ENCODE peak calls at places on chromosomes 2 and 18, in seven cellular contexts. K, H, E, O, Z, S and L are unnamed samples.

GRCh38 chr2:73020306-73020656 is 51.2 kb downstream of the SFXN5 start:
- DNase-seq in K (no peak), H (no peak), E (no peak), O (no peak), Z (no peak), S (no peak), L (no peak)

GRCh38 chr2:118911166-118911565 is 30.8 kb upstream of the MARCO start:
- DNase-seq in K (no peak), H (no peak), E (no peak), O (no peak), Z (no peak), S (no peak), L (no peak)

GRCh38 chr2:195498176-195498575 is 158.8 kb upstream of the SLC39A10 start:
- DNase-seq in K (no peak), H (peak), E (peak), O (no peak), Z (no peak), S (peak), L (no peak)

GRCh38 chr2:42971947-42972736 is 179.8 kb upstream of the HAAO start:
- DNase-seq in K (no peak), H (no peak), E (peak), O (no peak), Z (no peak), S (no peak), L (no peak)

GRCh38 chr2:240648155-240648649 is 22.9 kb downstream of the GPR35 start:
- DNase-seq in K (no peak), H (no peak), E (no peak), O (no peak), Z (peak), S (no peak), L (no peak)

GRCh38 chr2:152098033-152098797 is 629 bp downstream of the CACNB4 start:
- DNase-seq in K (no peak), H (peak), E (peak), O (no peak), Z (peak), S (peak), L (no peak)

GRCh38 chr2:38535404-38535744 is 67.4 kb downstream of the HNRNPLL start:
- DNase-seq in K (no peak), H (no peak), E (no peak), O (no peak), Z (no peak), S (no peak), L (no peak)

GRCh38 chr18:24271381-24272331 is 126.0 kb downstream of the OSBPL1A start:
- DNase-seq in K (peak), H (peak), E (peak), O (peak), Z (peak), S (peak), L (peak)

GRCh38 chr2:128408349-128409305 is 90.0 kb upstream of the HS6ST1 start:
- DNase-seq in K (no peak), H (no peak), E (peak), O (peak), Z (peak), S (no peak), L (no peak)

GRCh38 chr2:226683196-226683595 is 116.4 kb downstream of the IRS1 start:
- DNase-seq in K (peak), H (no peak), E (peak), O (no peak), Z (no peak), S (no peak), L (no peak)

GRCh38 chr18:79863161-79863945 is 65.6 kb downstream of the KCNG2 start:
- DNase-seq in K (no peak), H (no peak), E (no peak), O (no peak), Z (peak), S (no peak), L (no peak)

GRCh38 chr2:149017116-149017985 is 21.1 kb upstream of the LYPD6B start:
- DNase-seq in K (peak), H (peak), E (peak), O (peak), Z (peak), S (peak), L (peak)

GRCh38 chr2:159090514-159091201 is 122.2 kb downstream of the TANC1 start:
- DNase-seq in K (no peak), H (no peak), E (peak), O (no peak), Z (no peak), S (peak), L (no peak)

GRCh38 chr2:47725808-47726207 is 57.1 kb upstream of the MSH6 start:
- DNase-seq in K (no peak), H (no peak), E (no peak), O (no peak), Z (no peak), S (no peak), L (no peak)

GRCh38 chr2:179340678-179341077 is 76.0 kb upstream of the SESTD1 start:
- DNase-seq in K (no peak), H (peak), E (peak), O (peak), Z (no peak), S (no peak), L (no peak)

GRCh38 chr2:221629478-221629877 is 57.4 kb upstream of the EPHA4 start:
- DNase-seq in K (peak), H (peak), E (peak), O (peak), Z (no peak), S (no peak), L (no peak)

GRCh38 chr2:120758181-120759048 is 22.7 kb downstream of the GLI2 start:
- DNase-seq in K (no peak), H (no peak), E (peak), O (no peak), Z (peak), S (no peak), L (no peak)

GRCh38 chr2:238728322-238729260 is 119.3 kb upstream of the TWIST2 start:
- DNase-seq in K (no peak), H (no peak), E (peak), O (peak), Z (no peak), S (no peak), L (peak)

GRCh38 chr18:49473721-49474120 is 13.3 kb upstream of the DYM start:
- DNase-seq in K (no peak), H (no peak), E (no peak), O (no peak), Z (no peak), S (no peak), L (no peak)

GRCh38 chr2:75403991-75404428 is 156.7 kb downstream of the EVA1A start:
- DNase-seq in K (peak), H (peak), E (peak), O (peak), Z (no peak), S (peak), L (no peak)

GRCh38 chr2:149278146-149278878 is 52.1 kb upstream of the LYPD6 start:
- DNase-seq in K (no peak), H (no peak), E (peak), O (no peak), Z (no peak), S (no peak), L (no peak)

GRCh38 chr2:96596596-96596995 is 41.5 kb downstream of the KANSL3 start:
- DNase-seq in K (no peak), H (no peak), E (no peak), O (no peak), Z (no peak), S (no peak), L (no peak)

GRCh38 chr2:14530506-14530905 is 102.0 kb upstream of the LRATD1 start:
- DNase-seq in K (no peak), H (no peak), E (peak), O (peak), Z (no peak), S (no peak), L (no peak)

GRCh38 chr18:28834889-28835288 is 658.0 kb upstream of the CDH2 start:
- DNase-seq in K (peak), H (peak), E (peak), O (peak), Z (no peak), S (no peak), L (no peak)

GRCh38 chr2:183292028-183292427 is 167.8 kb downstream of the NUP35 start:
- DNase-seq in K (no peak), H (no peak), E (no peak), O (no peak), Z (no peak), S (no peak), L (no peak)

GRCh38 chr2:27736031-27736889 is 35.3 kb upstream of the MRPL33 start:
- DNase-seq in K (no peak), H (no peak), E (peak), O (no peak), Z (no peak), S (no peak), L (no peak)

GRCh38 chr2:54763636-54764291 is 40.3 kb downstream of the EML6 start:
- DNase-seq in K (no peak), H (peak), E (no peak), O (no peak), Z (no peak), S (peak), L (no peak)

GRCh38 chr2:70133127-70133452 is 45.8 kb downstream of the PCBP1 start:
- DNase-seq in K (no peak), H (no peak), E (no peak), O (no peak), Z (no peak), S (no peak), L (no peak)

GRCh38 chr2:23584054-23584745 is 199.2 kb downstream of the KLHL29 start:
- DNase-seq in K (no peak), H (no peak), E (no peak), O (no peak), Z (peak), S (no peak), L (no peak)

GRCh38 chr2:80517301-80517700 is 212.7 kb upstream of the LRRTM1 start:
- DNase-seq in K (no peak), H (no peak), E (no peak), O (no peak), Z (no peak), S (no peak), L (no peak)

GRCh38 chr2:46297546-46298271 is 502 bp downstream of the EPAS1 start:
- DNase-seq in K (no peak), H (peak), E (peak), O (no peak), Z (peak), S (peak), L (no peak)

GRCh38 chr2:232444409-232445148 is 11.4 kb upstream of the ALPI start:
- DNase-seq in K (no peak), H (peak), E (peak), O (no peak), Z (peak), S (peak), L (no peak)

GRCh38 chr2:196431957-196432356 is 207.6 kb upstream of the CCDC150 start:
- DNase-seq in K (no peak), H (peak), E (peak), O (no peak), Z (no peak), S (no peak), L (no peak)

GRCh38 chr2:170739048-170739447 is 23.9 kb downstream of the SP5 start:
- DNase-seq in K (peak), H (peak), E (peak), O (peak), Z (no peak), S (no peak), L (peak)

GRCh38 chr2:84741182-84741822 is 139.6 kb downstream of the TRABD2A start:
- DNase-seq in K (peak), H (peak), E (peak), O (no peak), Z (no peak), S (peak), L (peak)

GRCh38 chr2:1795842-1796580 is 51.7 kb upstream of the PXDN start:
- DNase-seq in K (no peak), H (no peak), E (peak), O (no peak), Z (no peak), S (no peak), L (no peak)

GRCh38 chr2:162545254-162545653 is 201.3 kb downstream of the GCA start:
- DNase-seq in K (no peak), H (peak), E (no peak), O (no peak), Z (no peak), S (no peak), L (no peak)